ENCODE peak calls at places on chromosome X, in six cellular contexts. D is tibial artery, V is Caco-2, N is left ventricle myocardium inferior, P is dorsolateral prefrontal cortex, G is kidney epithelial cell. H is an unnamed sample.

GRCh38 chrX:6228720-6229119 is at the start of gene NLGN4X:
- DNase-seq in G (no peak), N (no peak), V (no peak), P (peak; percentile 62), D (no peak), H (no peak)

GRCh38 chrX:69066021-69066757 is 99.1 kb downstream of the PJA1 start:
- DNase-seq in P (peak; percentile 9), N (no peak), V (no peak), G (no peak), D (no peak), H (no peak)

GRCh38 chrX:57286507-57287251 is at the start of gene FAAH2:
- DNase-seq in P (no peak), D (no peak), G (peak; percentile 75), V (peak; percentile 80), N (no peak), H (no peak)

GRCh38 chrX:136646602-136647239 is 1.2 kb upstream of the CD40LG start:
- DNase-seq in G (no peak), N (no peak), D (no peak), P (no peak), V (no peak), H (no peak)

GRCh38 chrX:110966046-110966445 is 129.9 kb upstream of the PAK3 start:
- DNase-seq in G (no peak), N (no peak), V (no peak), P (no peak), D (no peak), H (no peak)

GRCh38 chrX:10387011-10387410 is 230.2 kb downstream of the CLCN4 start:
- DNase-seq in V (no peak), P (no peak), N (no peak), D (no peak), G (no peak), H (no peak)

GRCh38 chrX:154295664-154296310 is at the start of gene TKTL1:
- DNase-seq in G (no peak), N (no peak), V (no peak), D (no peak), P (no peak), H (peak; percentile 18)

GRCh38 chrX:13101439-13102139 is 57.2 kb upstream of the FAM9C start:
- DNase-seq in G (peak; percentile 69), D (peak; percentile 87), N (peak; percentile 54), V (peak; percentile 21), P (no peak), H (peak; percentile 81)

GRCh38 chrX:132406106-132406505 is 82.7 kb downstream of the MBNL3 start:
- DNase-seq in N (no peak), D (no peak), P (no peak), G (no peak), V (no peak), H (no peak)

GRCh38 chrX:13110427-13111324 is 66.3 kb upstream of the FAM9C start:
- DNase-seq in G (no peak), D (peak; percentile 83), V (no peak), P (no peak), N (peak; percentile 45), H (peak; percentile 38)

GRCh38 chrX:40625294-40625693 is 2.1 kb downstream of the MPC1L start:
- DNase-seq in N (no peak), G (no peak), V (no peak), D (no peak), P (peak; percentile 38), H (no peak)

GRCh38 chrX:151713859-151714258 is 2.0 kb upstream of the FATE1 start:
- DNase-seq in V (peak; percentile 29), P (no peak), G (no peak), D (no peak), N (no peak), H (no peak)

GRCh38 chrX:119488749-119489148 is 20.5 kb downstream of the SLC25A5 start:
- DNase-seq in N (no peak), V (peak; percentile 53), D (no peak), P (no peak), G (no peak), H (peak; percentile 55)

DNA sequence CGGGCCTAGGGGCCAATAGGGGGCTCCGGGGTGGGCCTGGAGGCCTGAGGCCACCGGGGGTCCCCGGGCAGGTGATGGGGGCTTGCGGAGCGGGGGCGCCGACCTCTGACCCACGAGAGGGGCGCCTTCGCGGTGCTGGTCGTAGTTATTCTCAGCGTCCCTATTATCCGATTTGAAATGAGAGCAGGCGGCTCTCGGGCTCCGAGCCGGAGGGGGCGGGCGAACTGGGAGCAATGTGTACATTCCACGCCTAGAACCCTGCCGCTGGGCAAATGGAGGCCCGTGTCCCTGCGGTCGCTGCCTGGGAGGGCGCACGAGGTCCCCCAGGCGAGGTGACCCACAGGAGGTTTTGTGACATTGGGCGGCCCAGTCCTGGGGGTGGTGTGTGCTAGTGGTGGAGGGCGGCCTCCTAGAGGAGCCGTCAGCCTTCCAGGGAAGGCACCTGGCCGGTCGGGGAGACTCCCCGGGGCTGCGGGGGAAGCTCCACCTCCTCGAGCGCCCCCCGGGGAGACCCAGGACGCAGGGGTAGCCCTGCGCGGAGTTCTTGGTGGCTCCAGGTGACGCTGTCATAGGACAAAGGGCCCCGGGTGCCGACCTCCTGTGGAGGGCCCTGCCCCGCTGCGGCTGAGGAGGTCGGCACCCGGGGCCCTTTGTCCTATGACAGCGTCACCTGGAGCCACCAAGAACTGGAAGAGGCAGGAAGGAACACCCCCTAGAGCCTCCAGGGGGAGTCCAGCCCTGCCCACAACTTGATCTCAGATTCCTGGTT is 102.6 kb upstream of the PRKX start:
- DNase-seq in P (peak; percentile 59), V (peak; percentile 77), G (no peak), D (peak; percentile 67), N (peak; percentile 46), H (peak; percentile 63)
- H3K4me3 ChIP-seq in P (peak overlapping the region; percentile 91), V (peak overlapping the region; percentile 69), G (peak overlapping the region; percentile 80), D (peak overlapping the region; percentile 85), N (peak overlapping the region; percentile 78), H (peak overlapping the region; percentile 86)

DNA sequence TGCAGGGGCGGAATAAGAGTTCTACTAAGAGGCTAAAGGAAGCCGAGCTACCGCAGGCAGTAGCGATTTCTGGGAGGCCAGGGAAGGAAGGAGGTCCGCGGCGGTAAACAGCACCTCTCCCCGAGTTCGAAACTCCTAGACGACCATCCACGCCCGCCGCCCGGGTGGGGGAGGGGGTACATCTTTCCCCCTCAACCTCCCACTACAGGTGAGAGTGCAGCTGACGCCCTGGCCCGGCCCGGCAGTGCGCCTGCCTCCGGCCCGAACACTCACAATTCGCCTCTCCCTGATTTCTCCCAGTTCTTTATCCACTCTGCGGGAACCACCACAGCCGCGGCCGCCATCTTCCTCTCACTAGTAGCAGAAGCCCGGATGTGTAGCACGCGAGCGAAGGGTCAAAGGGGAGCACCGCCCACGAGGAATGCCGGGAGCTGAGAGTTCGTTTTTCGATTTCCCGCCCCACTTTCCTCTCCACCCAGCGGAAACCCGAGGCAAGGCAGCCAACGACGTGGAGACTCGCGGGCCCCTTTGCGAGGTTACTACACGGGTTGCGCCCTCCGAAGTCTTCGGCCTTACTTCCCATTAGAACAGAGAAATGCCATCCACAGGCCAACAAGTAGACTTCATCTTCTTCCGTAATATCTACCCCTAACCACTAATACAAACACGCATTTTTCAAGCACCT is at the start of gene THOC2:
- DNase-seq in D (peak; percentile 91), N (peak; percentile 86), V (peak; percentile 83), G (peak; percentile 41), P (peak; percentile 85), H (peak; percentile 87)
- TF ChIP-seq CTCF in D (peak; percentile 48), N (peak; percentile 62), V (peak; percentile 22), G (peak; percentile 38), P (peak; percentile 22), H (no peak)

DNA sequence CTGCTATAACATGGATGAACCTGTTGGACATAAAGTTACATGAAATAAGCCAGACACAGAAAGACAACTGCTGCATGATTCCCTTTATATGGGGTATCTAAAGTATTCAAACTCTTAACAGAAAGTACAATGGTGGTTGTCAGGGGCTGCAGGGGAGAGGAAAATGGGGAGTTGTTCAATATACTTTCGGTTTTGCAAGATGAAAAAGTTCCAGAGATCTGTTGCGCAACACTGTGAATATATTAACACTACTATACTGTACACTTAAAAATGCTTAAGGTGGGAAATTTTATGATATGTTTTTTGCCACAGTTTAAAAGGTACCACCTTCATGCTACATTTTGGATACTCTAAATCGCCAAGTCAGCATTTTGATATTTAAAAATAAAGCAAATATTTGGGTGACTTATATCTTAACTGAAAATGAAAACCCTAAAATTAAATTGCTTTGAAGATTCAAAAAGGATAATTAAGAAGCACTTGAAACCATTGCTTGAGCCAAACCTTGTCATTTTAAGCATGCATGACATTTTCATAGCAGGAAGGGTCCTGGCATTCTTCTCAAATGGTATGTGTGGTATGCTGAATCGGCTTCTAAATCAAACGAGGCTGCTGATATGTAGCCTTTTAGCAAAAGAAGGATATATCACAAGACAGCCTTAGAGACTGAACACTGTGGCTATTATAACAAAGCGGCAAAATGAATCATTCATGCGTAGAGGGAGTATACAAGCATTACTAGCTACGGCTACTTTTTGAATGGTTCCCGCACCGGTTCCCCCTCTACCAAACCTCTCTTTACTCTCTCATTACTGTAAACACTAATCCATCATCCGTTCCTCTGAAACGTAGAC is 607.1 kb upstream of the DIPK2B start:
- DNase-seq in D (no peak), G (no peak), V (no peak), P (no peak), N (no peak), H (no peak)
- H3K4me3 ChIP-seq in D (peak overlapping the region; percentile 18), G (no peak overlapping the region), V (no peak overlapping the region), P (peak overlapping the region; percentile 10), N (peak overlapping the region; percentile 11), H (peak overlapping the region; percentile 41)

GRCh38 chrX:95071052-95071451 is 1397.0 kb downstream of the FAM133A start:
- DNase-seq in G (no peak), P (no peak), V (no peak), D (no peak), N (no peak), H (no peak)
- TF ChIP-seq CTCF in G (no peak), P (no peak), V (no peak), D (no peak), N (peak; percentile 27), H (no peak)

GRCh38 chrX:15495801-15496200 is 2.7 kb upstream of the PIR start:
- DNase-seq in D (no peak), P (no peak), V (no peak), N (no peak), G (no peak), H (no peak)
- H3K4me3 ChIP-seq in D (no peak overlapping the region), P (no peak overlapping the region), V (no peak overlapping the region), N (no peak overlapping the region), G (no peak overlapping the region), H (no peak overlapping the region)

GRCh38 chrX:131331152-131331551 is 42.0 kb upstream of the IGSF1 start:
- DNase-seq in N (no peak), D (no peak), V (no peak), P (no peak), G (no peak), H (no peak)
- TF ChIP-seq CTCF in N (no peak), D (no peak), V (no peak), P (no peak), G (no peak), H (no peak)

DNA sequence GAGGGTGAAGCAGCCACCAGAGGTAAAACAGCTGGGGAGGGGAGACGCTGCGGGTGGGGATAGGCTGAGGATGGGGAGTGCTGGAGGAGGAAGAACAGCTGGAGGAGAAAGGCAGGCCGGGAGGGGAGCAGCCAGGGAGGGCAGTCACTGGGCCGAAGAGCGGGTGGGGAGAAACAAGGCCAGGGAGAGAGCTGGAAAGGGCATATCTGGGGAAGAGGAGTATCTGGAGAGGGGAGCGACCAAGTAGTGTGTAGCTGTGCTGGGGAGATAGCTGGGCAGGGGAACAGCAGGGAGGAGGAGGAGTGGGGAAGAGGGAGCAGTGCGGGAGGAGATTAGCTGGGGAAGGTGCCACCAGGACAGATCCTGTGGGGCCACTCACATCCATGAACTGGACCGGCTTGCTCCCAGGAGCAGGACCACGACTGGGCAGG is 2.7 kb downstream of the SLC38A5 start:
- DNase-seq in D (no peak), V (no peak), G (no peak), N (no peak), P (no peak), H (no peak)
- H3K4me3 ChIP-seq in D (peak overlapping the region; percentile 43), V (no peak overlapping the region), G (peak overlapping the region; percentile 42), N (no peak overlapping the region), P (no peak overlapping the region), H (no peak overlapping the region)

H was measured in heart left ventricle.